ENCODE peak calls at places on chromosome 22, in ten cellular contexts. One of them, this sample, is unnamed.

GRCh38 chr22:32754413-32755041 is 47.0 kb upstream of the TIMP3 start:
- DNase-seq in sigmoid colon: no peak
- DNase-seq in ovary: no peak
- DNase-seq in epithelial cell of esophagus: peak; percentile 45
- DNase-seq in upper lobe of right lung: no peak
- DNase-seq in colonic mucosa: no peak
- DNase-seq in foreskin fibroblast: peak; percentile 20
- DNase-seq in AG04450: no peak
- DNase-seq in body of pancreas: no peak
- DNase-seq in heart right ventricle: no peak
- DNase-seq in this sample: no peak

GRCh38 chr22:19875061-19875530 is 20.4 kb upstream of the GNB1L start:
- DNase-seq in ovary: peak; percentile 19
- DNase-seq in body of pancreas: no peak
- DNase-seq in upper lobe of right lung: peak; percentile 70
- DNase-seq in foreskin fibroblast: no peak
- DNase-seq in epithelial cell of esophagus: no peak
- DNase-seq in AG04450: no peak
- DNase-seq in heart right ventricle: no peak
- DNase-seq in colonic mucosa: peak; percentile 19
- DNase-seq in sigmoid colon: peak; percentile 65
- DNase-seq in this sample: no peak

GRCh38 chr22:45353816-45354215 is 44.1 kb downstream of the FAM118A start:
- DNase-seq in heart right ventricle: no peak
- DNase-seq in sigmoid colon: no peak
- DNase-seq in body of pancreas: no peak
- DNase-seq in ovary: no peak
- DNase-seq in upper lobe of right lung: no peak
- DNase-seq in colonic mucosa: no peak
- DNase-seq in AG04450: no peak
- DNase-seq in epithelial cell of esophagus: no peak
- DNase-seq in foreskin fibroblast: no peak
- DNase-seq in this sample: no peak

GRCh38 chr22:28435271-28435825 is 244.3 kb downstream of the TTC28 start:
- DNase-seq in heart right ventricle: peak; percentile 56
- DNase-seq in foreskin fibroblast: no peak
- DNase-seq in upper lobe of right lung: no peak
- DNase-seq in body of pancreas: peak; percentile 83
- DNase-seq in sigmoid colon: no peak
- DNase-seq in AG04450: no peak
- DNase-seq in epithelial cell of esophagus: peak; percentile 79
- DNase-seq in colonic mucosa: peak; percentile 28
- DNase-seq in ovary: no peak
- DNase-seq in this sample: no peak

GRCh38 chr22:49858827-49859226 is 5.2 kb downstream of the ZBED4 start:
- DNase-seq in AG04450: no peak
- DNase-seq in ovary: no peak
- DNase-seq in upper lobe of right lung: peak; percentile 37
- DNase-seq in sigmoid colon: no peak
- DNase-seq in foreskin fibroblast: no peak
- DNase-seq in heart right ventricle: no peak
- DNase-seq in epithelial cell of esophagus: no peak
- DNase-seq in colonic mucosa: no peak
- DNase-seq in body of pancreas: no peak
- DNase-seq in this sample: no peak

GRCh38 chr22:43985532-43985931 is 30.3 kb downstream of the SAMM50 start:
- DNase-seq in epithelial cell of esophagus: no peak
- DNase-seq in foreskin fibroblast: no peak
- DNase-seq in upper lobe of right lung: no peak
- DNase-seq in AG04450: no peak
- DNase-seq in heart right ventricle: no peak
- DNase-seq in sigmoid colon: no peak
- DNase-seq in ovary: peak; percentile 64
- DNase-seq in colonic mucosa: no peak
- DNase-seq in body of pancreas: no peak
- DNase-seq in this sample: no peak

GRCh38 chr22:19807914-19808872 is 46.5 kb downstream of the GNB1L start:
- DNase-seq in sigmoid colon: peak; percentile 40
- DNase-seq in foreskin fibroblast: no peak
- DNase-seq in heart right ventricle: no peak
- DNase-seq in upper lobe of right lung: no peak
- DNase-seq in epithelial cell of esophagus: no peak
- DNase-seq in colonic mucosa: no peak
- DNase-seq in AG04450: no peak
- DNase-seq in body of pancreas: no peak
- DNase-seq in ovary: peak; percentile 4
- DNase-seq in this sample: no peak

GRCh38 chr22:19285831-19286230 is 5.7 kb downstream of the CLTCL1 start:
- DNase-seq in AG04450: no peak
- DNase-seq in colonic mucosa: no peak
- DNase-seq in epithelial cell of esophagus: no peak
- DNase-seq in body of pancreas: no peak
- DNase-seq in foreskin fibroblast: no peak
- DNase-seq in sigmoid colon: no peak
- DNase-seq in heart right ventricle: no peak
- DNase-seq in upper lobe of right lung: no peak
- DNase-seq in ovary: no peak
- DNase-seq in this sample: no peak

GRCh38 chr22:48353116-48353947 is 1474.3 kb downstream of the BRD1 start:
- DNase-seq in heart right ventricle: no peak
- DNase-seq in AG04450: no peak
- DNase-seq in epithelial cell of esophagus: no peak
- DNase-seq in upper lobe of right lung: peak; percentile 51
- DNase-seq in ovary: no peak
- DNase-seq in sigmoid colon: peak; percentile 46
- DNase-seq in colonic mucosa: no peak
- DNase-seq in foreskin fibroblast: no peak
- DNase-seq in body of pancreas: no peak
- DNase-seq in this sample: no peak

GRCh38 chr22:19912236-19912999 is 29.2 kb upstream of the COMT start:
- DNase-seq in epithelial cell of esophagus: peak; percentile 43
- DNase-seq in body of pancreas: no peak
- DNase-seq in ovary: no peak
- DNase-seq in heart right ventricle: no peak
- DNase-seq in colonic mucosa: no peak
- DNase-seq in AG04450: no peak
- DNase-seq in foreskin fibroblast: no peak
- DNase-seq in sigmoid colon: no peak
- DNase-seq in upper lobe of right lung: no peak
- DNase-seq in this sample: no peak

GRCh38 chr22:29734429-29734828 is 14.6 kb downstream of the CABP7 start:
- DNase-seq in sigmoid colon: no peak
- DNase-seq in colonic mucosa: no peak
- DNase-seq in body of pancreas: no peak
- DNase-seq in foreskin fibroblast: no peak
- DNase-seq in upper lobe of right lung: no peak
- DNase-seq in ovary: no peak
- DNase-seq in epithelial cell of esophagus: no peak
- DNase-seq in AG04450: no peak
- DNase-seq in heart right ventricle: no peak
- DNase-seq in this sample: no peak

GRCh38 chr22:41998361-41999261 is at the start of gene WBP2NL:
- DNase-seq in body of pancreas: peak; percentile 91
- DNase-seq in colonic mucosa: peak; percentile 91
- DNase-seq in heart right ventricle: peak; percentile 80
- DNase-seq in foreskin fibroblast: peak; percentile 74
- DNase-seq in AG04450: peak; percentile 8
- DNase-seq in ovary: peak; percentile 80
- DNase-seq in sigmoid colon: peak; percentile 87
- DNase-seq in epithelial cell of esophagus: peak; percentile 83
- DNase-seq in upper lobe of right lung: peak; percentile 92
- DNase-seq in this sample: peak; percentile 5

GRCh38 chr22:48957311-48957986 is 870.2 kb downstream of the BRD1 start:
- DNase-seq in sigmoid colon: no peak
- DNase-seq in foreskin fibroblast: no peak
- DNase-seq in epithelial cell of esophagus: no peak
- DNase-seq in colonic mucosa: peak; percentile 11
- DNase-seq in heart right ventricle: no peak
- DNase-seq in AG04450: no peak
- DNase-seq in ovary: no peak
- DNase-seq in upper lobe of right lung: peak; percentile 51
- DNase-seq in body of pancreas: no peak
- DNase-seq in this sample: no peak

GRCh38 chr22:39946571-39947407 is 13.4 kb upstream of the TMA7B start:
- DNase-seq in epithelial cell of esophagus: no peak
- DNase-seq in colonic mucosa: no peak
- DNase-seq in foreskin fibroblast: no peak
- DNase-seq in heart right ventricle: no peak
- DNase-seq in upper lobe of right lung: no peak
- DNase-seq in sigmoid colon: no peak
- DNase-seq in ovary: no peak
- DNase-seq in body of pancreas: peak; percentile 67
- DNase-seq in AG04450: no peak
- DNase-seq in this sample: no peak

GRCh38 chr22:30575011-30575671 is 676 bp upstream of the GAL3ST1 start:
- DNase-seq in body of pancreas: peak; percentile 79
- DNase-seq in heart right ventricle: peak; percentile 9
- DNase-seq in upper lobe of right lung: no peak
- DNase-seq in epithelial cell of esophagus: no peak
- DNase-seq in colonic mucosa: peak; percentile 27
- DNase-seq in ovary: peak; percentile 41
- DNase-seq in sigmoid colon: no peak
- DNase-seq in foreskin fibroblast: peak; percentile 20
- DNase-seq in AG04450: peak; percentile 38
- DNase-seq in this sample: peak; percentile 57

GRCh38 chr22:48433647-48434046 is 1394.0 kb downstream of the BRD1 start:
- DNase-seq in colonic mucosa: no peak
- DNase-seq in sigmoid colon: peak; percentile 44
- DNase-seq in body of pancreas: no peak
- DNase-seq in epithelial cell of esophagus: no peak
- DNase-seq in heart right ventricle: no peak
- DNase-seq in ovary: no peak
- DNase-seq in AG04450: no peak
- DNase-seq in foreskin fibroblast: no peak
- DNase-seq in upper lobe of right lung: peak; percentile 31
- DNase-seq in this sample: no peak

GRCh38 chr22:49881856-49882255 is 28.2 kb downstream of the ZBED4 start:
- DNase-seq in sigmoid colon: no peak
- DNase-seq in foreskin fibroblast: no peak
- DNase-seq in heart right ventricle: no peak
- DNase-seq in AG04450: no peak
- DNase-seq in colonic mucosa: no peak
- DNase-seq in body of pancreas: no peak
- DNase-seq in epithelial cell of esophagus: no peak
- DNase-seq in ovary: no peak
- DNase-seq in upper lobe of right lung: no peak
- DNase-seq in this sample: no peak

GRCh38 chr22:24424001-24424900 is 3.1 kb upstream of the ADORA2A start:
- DNase-seq in colonic mucosa: no peak
- DNase-seq in upper lobe of right lung: no peak
- DNase-seq in ovary: no peak
- DNase-seq in heart right ventricle: no peak
- DNase-seq in AG04450: no peak
- DNase-seq in body of pancreas: no peak
- DNase-seq in epithelial cell of esophagus: no peak
- DNase-seq in foreskin fibroblast: no peak
- DNase-seq in sigmoid colon: no peak
- DNase-seq in this sample: no peak
- TF ChIP-seq CTCF in colonic mucosa: no peak
- TF ChIP-seq CTCF in upper lobe of right lung: no peak
- TF ChIP-seq CTCF in ovary: no peak
- TF ChIP-seq CTCF in heart right ventricle: no peak
- TF ChIP-seq CTCF in AG04450: no peak
- TF ChIP-seq CTCF in body of pancreas: no peak
- TF ChIP-seq CTCF in epithelial cell of esophagus: no peak
- TF ChIP-seq CTCF in foreskin fibroblast: no peak
- TF ChIP-seq CTCF in sigmoid colon: no peak
- TF ChIP-seq CTCF in this sample: no peak

GRCh38 chr22:21014202-21015050 is 539 bp upstream of the P2RX6 start:
- DNase-seq in ovary: peak; percentile 91
- DNase-seq in body of pancreas: peak; percentile 84
- DNase-seq in upper lobe of right lung: peak; percentile 90
- DNase-seq in sigmoid colon: peak; percentile 94
- DNase-seq in heart right ventricle: peak; percentile 91
- DNase-seq in foreskin fibroblast: peak; percentile 90
- DNase-seq in epithelial cell of esophagus: peak; percentile 77
- DNase-seq in AG04450: peak; percentile 74
- DNase-seq in colonic mucosa: peak; percentile 84
- DNase-seq in this sample: peak; percentile 46
- H3K4me3 ChIP-seq in ovary: peak overlapping the region; percentile 40
- H3K4me3 ChIP-seq in body of pancreas: no peak overlapping the region
- H3K4me3 ChIP-seq in upper lobe of right lung: peak overlapping the region; percentile 53
- H3K4me3 ChIP-seq in sigmoid colon: peak overlapping the region; percentile 46
- H3K4me3 ChIP-seq in heart right ventricle: peak overlapping the region; percentile 59
- H3K4me3 ChIP-seq in foreskin fibroblast: peak overlapping the region; percentile 60
- H3K4me3 ChIP-seq in epithelial cell of esophagus: peak overlapping the region; percentile 40
- H3K4me3 ChIP-seq in AG04450: peak overlapping the region; percentile 74
- H3K4me3 ChIP-seq in colonic mucosa: peak overlapping the region; percentile 34
- H3K4me3 ChIP-seq in this sample: peak overlapping the region; percentile 56

DNA sequence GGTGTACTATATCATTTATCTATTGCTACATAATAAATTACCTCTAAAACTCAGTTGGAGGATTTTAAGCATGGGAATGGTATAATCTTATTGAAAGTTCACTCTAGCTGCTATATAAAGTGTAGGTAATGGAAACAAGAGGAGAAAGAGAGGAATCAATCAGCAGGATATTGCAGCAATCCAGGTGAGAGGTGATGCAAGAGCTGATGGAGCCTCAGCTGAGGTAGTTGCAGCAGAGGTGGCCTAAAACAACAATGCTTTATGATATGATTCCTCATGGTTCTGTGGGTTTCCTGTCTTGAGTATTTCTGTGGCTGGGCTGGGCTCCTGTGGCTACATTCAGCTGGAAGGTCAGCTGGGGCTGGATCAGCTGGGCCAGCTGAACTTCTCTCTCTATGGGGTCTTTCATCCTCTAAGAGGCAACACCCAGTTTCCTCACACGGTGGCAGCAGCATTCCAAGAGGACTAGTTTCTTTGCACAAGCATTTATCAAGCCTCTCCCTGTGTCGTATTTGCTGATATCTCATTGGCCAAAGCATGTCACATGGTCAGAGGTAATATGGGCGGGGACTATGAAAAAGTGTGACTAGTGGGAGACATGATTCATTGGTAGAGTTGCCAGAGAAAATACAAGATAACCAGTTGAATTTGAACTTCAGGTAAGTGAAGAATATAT is 135.4 kb upstream of the LARGE1 start:
- DNase-seq in sigmoid colon: no peak
- DNase-seq in foreskin fibroblast: no peak
- DNase-seq in heart right ventricle: no peak
- DNase-seq in AG04450: no peak
- DNase-seq in colonic mucosa: no peak
- DNase-seq in ovary: no peak
- DNase-seq in upper lobe of right lung: no peak
- DNase-seq in body of pancreas: peak; percentile 2
- DNase-seq in epithelial cell of esophagus: peak; percentile 2
- DNase-seq in this sample: no peak
- TF ChIP-seq CTCF in sigmoid colon: no peak
- TF ChIP-seq CTCF in foreskin fibroblast: no peak
- TF ChIP-seq CTCF in heart right ventricle: peak; percentile 28
- TF ChIP-seq CTCF in AG04450: no peak
- TF ChIP-seq CTCF in colonic mucosa: no peak
- TF ChIP-seq CTCF in ovary: no peak
- TF ChIP-seq CTCF in upper lobe of right lung: no peak
- TF ChIP-seq CTCF in body of pancreas: no peak
- TF ChIP-seq CTCF in epithelial cell of esophagus: no peak
- TF ChIP-seq CTCF in this sample: no peak

GRCh38 chr22:38336699-38337098 is 19.5 kb upstream of the CSNK1E start:
- DNase-seq in AG04450: no peak
- DNase-seq in upper lobe of right lung: no peak
- DNase-seq in body of pancreas: no peak
- DNase-seq in ovary: no peak
- DNase-seq in heart right ventricle: no peak
- DNase-seq in sigmoid colon: no peak
- DNase-seq in foreskin fibroblast: no peak
- DNase-seq in colonic mucosa: no peak
- DNase-seq in epithelial cell of esophagus: no peak
- DNase-seq in this sample: no peak
- H3K4me3 ChIP-seq in AG04450: peak overlapping the region; percentile 58
- H3K4me3 ChIP-seq in upper lobe of right lung: peak overlapping the region; percentile 52
- H3K4me3 ChIP-seq in body of pancreas: no peak overlapping the region
- H3K4me3 ChIP-seq in ovary: no peak overlapping the region
- H3K4me3 ChIP-seq in heart right ventricle: peak overlapping the region; percentile 41
- H3K4me3 ChIP-seq in sigmoid colon: no peak overlapping the region
- H3K4me3 ChIP-seq in foreskin fibroblast: peak overlapping the region; percentile 50
- H3K4me3 ChIP-seq in colonic mucosa: no peak overlapping the region
- H3K4me3 ChIP-seq in epithelial cell of esophagus: no peak overlapping the region
- H3K4me3 ChIP-seq in this sample: peak overlapping the region; percentile 47